ENCODE peak calls at places on chromosomes 2 and 18, in nine cellular contexts. One of them, this sample, is unnamed.

GRCh38 chr2:58862234-58862633 is 621.1 kb upstream of the FANCL start:
- DNase-seq in SIG-M5: no peak
- DNase-seq in activated T-helper 9 cell treated with anti-CD3 and anti-CD28 coated beads, Interleukin-2, amount 50 U/mL, for 16 hours: no peak
- DNase-seq in ovary: no peak
- DNase-seq in Right ventricle myocardium superior: no peak
- DNase-seq in kidney epithelial cell: no peak
- DNase-seq in left lung: no peak
- DNase-seq in hepatocyte: no peak
- DNase-seq in T1000: no peak
- DNase-seq in this sample: no peak

GRCh38 chr2:105287692-105288091 is 41.8 kb downstream of the TGFBRAP1 start:
- DNase-seq in SIG-M5: no peak
- DNase-seq in activated T-helper 9 cell treated with anti-CD3 and anti-CD28 coated beads, Interleukin-2, amount 50 U/mL, for 16 hours: no peak
- DNase-seq in ovary: no peak
- DNase-seq in Right ventricle myocardium superior: no peak
- DNase-seq in kidney epithelial cell: no peak
- DNase-seq in left lung: no peak
- DNase-seq in hepatocyte: peak
- DNase-seq in T1000: no peak
- DNase-seq in this sample: peak

GRCh38 chr2:32678825-32679224 is 51.0 kb downstream of the TTC27 start:
- DNase-seq in SIG-M5: no peak
- DNase-seq in activated T-helper 9 cell treated with anti-CD3 and anti-CD28 coated beads, Interleukin-2, amount 50 U/mL, for 16 hours: no peak
- DNase-seq in ovary: no peak
- DNase-seq in Right ventricle myocardium superior: no peak
- DNase-seq in kidney epithelial cell: no peak
- DNase-seq in left lung: no peak
- DNase-seq in hepatocyte: no peak
- DNase-seq in T1000: no peak
- DNase-seq in this sample: peak

GRCh38 chr2:72825271-72826155 is at the start of gene EXOC6B:
- DNase-seq in SIG-M5: peak
- DNase-seq in activated T-helper 9 cell treated with anti-CD3 and anti-CD28 coated beads, Interleukin-2, amount 50 U/mL, for 16 hours: peak
- DNase-seq in ovary: peak
- DNase-seq in Right ventricle myocardium superior: peak
- DNase-seq in kidney epithelial cell: peak
- DNase-seq in left lung: peak
- DNase-seq in hepatocyte: peak
- DNase-seq in T1000: peak
- DNase-seq in this sample: peak

GRCh38 chr2:49186050-49186648 is 31.8 kb upstream of the FSHR start:
- DNase-seq in SIG-M5: no peak
- DNase-seq in activated T-helper 9 cell treated with anti-CD3 and anti-CD28 coated beads, Interleukin-2, amount 50 U/mL, for 16 hours: no peak
- DNase-seq in ovary: no peak
- DNase-seq in Right ventricle myocardium superior: no peak
- DNase-seq in kidney epithelial cell: no peak
- DNase-seq in left lung: no peak
- DNase-seq in hepatocyte: no peak
- DNase-seq in T1000: no peak
- DNase-seq in this sample: no peak

GRCh38 chr2:121969155-121969554 is 213.7 kb downstream of the TSN start:
- DNase-seq in SIG-M5: no peak
- DNase-seq in activated T-helper 9 cell treated with anti-CD3 and anti-CD28 coated beads, Interleukin-2, amount 50 U/mL, for 16 hours: no peak
- DNase-seq in ovary: no peak
- DNase-seq in Right ventricle myocardium superior: no peak
- DNase-seq in kidney epithelial cell: no peak
- DNase-seq in left lung: no peak
- DNase-seq in hepatocyte: no peak
- DNase-seq in T1000: no peak
- DNase-seq in this sample: no peak

GRCh38 chr2:108621087-108621559 is 86.9 kb downstream of the LIMS1 start:
- DNase-seq in SIG-M5: no peak
- DNase-seq in activated T-helper 9 cell treated with anti-CD3 and anti-CD28 coated beads, Interleukin-2, amount 50 U/mL, for 16 hours: peak
- DNase-seq in ovary: no peak
- DNase-seq in Right ventricle myocardium superior: no peak
- DNase-seq in kidney epithelial cell: no peak
- DNase-seq in left lung: peak
- DNase-seq in hepatocyte: peak
- DNase-seq in T1000: no peak
- DNase-seq in this sample: no peak

GRCh38 chr2:180625006-180625844 is 355.2 kb upstream of the UBE2E3 start:
- DNase-seq in SIG-M5: no peak
- DNase-seq in activated T-helper 9 cell treated with anti-CD3 and anti-CD28 coated beads, Interleukin-2, amount 50 U/mL, for 16 hours: no peak
- DNase-seq in ovary: no peak
- DNase-seq in Right ventricle myocardium superior: no peak
- DNase-seq in kidney epithelial cell: peak
- DNase-seq in left lung: no peak
- DNase-seq in hepatocyte: no peak
- DNase-seq in T1000: peak
- DNase-seq in this sample: peak

GRCh38 chr2:134432438-134432883 is 178.6 kb downstream of the MGAT5 start:
- DNase-seq in SIG-M5: no peak
- DNase-seq in activated T-helper 9 cell treated with anti-CD3 and anti-CD28 coated beads, Interleukin-2, amount 50 U/mL, for 16 hours: no peak
- DNase-seq in ovary: no peak
- DNase-seq in Right ventricle myocardium superior: no peak
- DNase-seq in kidney epithelial cell: no peak
- DNase-seq in left lung: no peak
- DNase-seq in hepatocyte: peak
- DNase-seq in T1000: no peak
- DNase-seq in this sample: no peak

GRCh38 chr2:97711394-97711711 is 2.0 kb upstream of the ZAP70 start:
- DNase-seq in SIG-M5: no peak
- DNase-seq in activated T-helper 9 cell treated with anti-CD3 and anti-CD28 coated beads, Interleukin-2, amount 50 U/mL, for 16 hours: no peak
- DNase-seq in ovary: no peak
- DNase-seq in Right ventricle myocardium superior: no peak
- DNase-seq in kidney epithelial cell: no peak
- DNase-seq in left lung: peak
- DNase-seq in hepatocyte: no peak
- DNase-seq in T1000: no peak
- DNase-seq in this sample: no peak

GRCh38 chr18:42163316-42163715 is 208.3 kb downstream of the PIK3C3 start:
- DNase-seq in SIG-M5: no peak
- DNase-seq in activated T-helper 9 cell treated with anti-CD3 and anti-CD28 coated beads, Interleukin-2, amount 50 U/mL, for 16 hours: no peak
- DNase-seq in ovary: no peak
- DNase-seq in Right ventricle myocardium superior: no peak
- DNase-seq in kidney epithelial cell: no peak
- DNase-seq in left lung: no peak
- DNase-seq in hepatocyte: no peak
- DNase-seq in T1000: no peak
- DNase-seq in this sample: no peak

GRCh38 chr2:143254108-143254507 is 124.9 kb downstream of the ARHGAP15 start:
- DNase-seq in SIG-M5: no peak
- DNase-seq in activated T-helper 9 cell treated with anti-CD3 and anti-CD28 coated beads, Interleukin-2, amount 50 U/mL, for 16 hours: no peak
- DNase-seq in ovary: no peak
- DNase-seq in Right ventricle myocardium superior: no peak
- DNase-seq in kidney epithelial cell: no peak
- DNase-seq in left lung: no peak
- DNase-seq in hepatocyte: no peak
- DNase-seq in T1000: no peak
- DNase-seq in this sample: no peak